ENCODE peak calls at places on chromosomes 4 and X, in seven cellular contexts. T is sigmoid colon, X is tibial nerve, Z is ovary, C is SK-N-SH, K is K562, O is A549. F is an unnamed sample.

GRCh38 chr4:72842323-72842722 is 227.2 kb downstream of the COX18 start:
- DNase-seq in T (no peak), X (no peak), Z (no peak), C (no peak), K (no peak), O (no peak), F (no peak)

GRCh38 chr4:119728185-119728584 is 99.6 kb upstream of the PDE5A start:
- DNase-seq in T (no peak), X (no peak), Z (no peak), C (no peak), K (no peak), O (no peak), F (no peak)

GRCh38 chrX:24100713-24101112 is 46.0 kb downstream of the EIF2S3 start:
- DNase-seq in T (no peak), X (no peak), Z (no peak), C (no peak), K (peak; percentile 30), O (no peak), F (no peak)

GRCh38 chr4:111780965-111781364 is 364.3 kb upstream of the FAM241A start:
- DNase-seq in T (no peak), X (no peak), Z (no peak), C (no peak), K (no peak), O (no peak), F (no peak)

GRCh38 chr4:56082809-56083208 is 134.1 kb downstream of the CEP135 start:
- DNase-seq in T (no peak), X (no peak), Z (no peak), C (no peak), K (no peak), O (no peak), F (no peak)

GRCh38 chr4:158020734-158021346 is 152.0 kb downstream of the GASK1B start:
- DNase-seq in T (no peak), X (no peak), Z (no peak), C (no peak), K (no peak), O (peak; percentile 51), F (no peak)

GRCh38 chr4:16505726-16506125 is 279.5 kb upstream of the TAPT1 start:
- DNase-seq in T (no peak), X (no peak), Z (no peak), C (peak; percentile 9), K (peak; percentile 2), O (no peak), F (no peak)

GRCh38 chr4:165345663-165346417 is 18.4 kb downstream of the MSMO1 start:
- DNase-seq in T (no peak), X (no peak), Z (no peak), C (no peak), K (no peak), O (no peak), F (no peak)

GRCh38 chr4:158673633-158674032 is 1.5 kb downstream of the ETFDH start:
- DNase-seq in T (no peak), X (no peak), Z (no peak), C (no peak), K (no peak), O (no peak), F (no peak)

GRCh38 chrX:43333543-43333942 is 322.6 kb upstream of the MAOA start:
- DNase-seq in T (no peak), X (no peak), Z (no peak), C (no peak), K (no peak), O (no peak), F (no peak)

GRCh38 chr4:102493794-102494193 is 7.4 kb upstream of the NFKB1 start:
- DNase-seq in T (no peak), X (no peak), Z (no peak), C (no peak), K (no peak), O (no peak), F (peak; percentile 40)

GRCh38 chrX:49879656-49880277 is 483 bp downstream of the USP27X start:
- DNase-seq in T (no peak), X (no peak), Z (no peak), C (peak; percentile 63), K (no peak), O (no peak), F (no peak)

GRCh38 chr4:18366762-18367358 is 345.3 kb upstream of the LCORL start:
- DNase-seq in T (no peak), X (no peak), Z (no peak), C (peak; percentile 5), K (peak; percentile 4), O (peak; percentile 18), F (no peak)

GRCh38 chrX:118652717-118653116 is 74.7 kb upstream of the IL13RA1 start:
- DNase-seq in T (no peak), X (no peak), Z (no peak), C (no peak), K (no peak), O (no peak), F (peak; percentile 46)

GRCh38 chrX:39677987-39678840 is 419.5 kb downstream of the BCOR start:
- DNase-seq in T (no peak), X (peak; percentile 13), Z (no peak), C (no peak), K (no peak), O (no peak), F (no peak)

GRCh38 chr4:180156684-180157083 is 2086.5 kb upstream of the TENM3 start:
- DNase-seq in T (no peak), X (no peak), Z (no peak), C (no peak), K (no peak), O (no peak), F (no peak)

GRCh38 chr4:180164799-180165198 is 2078.4 kb upstream of the TENM3 start:
- DNase-seq in T (no peak), X (no peak), Z (no peak), C (no peak), K (no peak), O (peak; percentile 12), F (no peak)

GRCh38 chr4:180160195-180160985 is 2082.8 kb upstream of the TENM3 start:
- DNase-seq in T (no peak), X (no peak), Z (no peak), C (no peak), K (no peak), O (no peak), F (no peak)
- TF ChIP-seq EP300 in T (no peak), X (no peak), Z (no peak), C (no peak), K (no peak), O (no peak), F (no peak)

DNA sequence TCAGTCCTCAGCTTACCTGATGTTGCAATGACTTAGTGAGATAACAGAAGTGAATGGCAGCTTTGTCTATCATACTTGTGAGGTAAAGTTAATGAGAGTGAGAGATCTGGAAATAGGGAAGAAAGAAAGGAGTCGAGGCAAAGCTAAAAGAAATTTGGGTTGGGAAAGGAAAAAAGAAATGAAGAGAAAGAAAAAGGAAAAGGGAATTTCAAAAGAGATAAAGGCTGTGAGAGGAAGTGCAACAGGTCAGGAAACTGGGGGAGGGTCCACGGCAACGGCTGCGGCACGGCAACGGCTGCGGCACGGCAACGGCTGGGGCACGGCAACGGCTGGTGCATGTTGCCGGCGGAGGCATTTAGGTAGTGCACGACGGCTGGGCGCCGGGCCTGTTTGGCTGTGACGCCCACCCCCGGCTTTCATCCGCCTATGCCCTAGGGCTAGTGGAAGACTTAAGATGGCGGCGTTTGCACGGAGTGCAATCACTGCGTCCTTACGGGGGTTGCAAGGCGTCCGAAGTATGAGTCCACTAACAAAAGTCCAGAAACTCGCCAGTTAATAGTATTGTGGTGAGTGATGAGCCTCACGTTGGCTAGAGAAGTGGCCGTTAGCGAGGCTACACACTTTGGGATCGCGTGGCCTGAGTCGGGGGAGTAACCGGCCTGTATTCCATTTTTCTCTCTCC is 359.9 kb upstream of the ZCCHC13 start:
- DNase-seq in T (peak; percentile 95), X (peak; percentile 48), Z (peak; percentile 85), C (peak; percentile 92), K (peak; percentile 92), O (peak; percentile 95), F (peak; percentile 93)
- TF ChIP-seq EP300 in T (no peak), X (peak; percentile 57), Z (no peak), C (peak; percentile 12), K (peak; percentile 67), O (no peak), F (no peak)

DNA sequence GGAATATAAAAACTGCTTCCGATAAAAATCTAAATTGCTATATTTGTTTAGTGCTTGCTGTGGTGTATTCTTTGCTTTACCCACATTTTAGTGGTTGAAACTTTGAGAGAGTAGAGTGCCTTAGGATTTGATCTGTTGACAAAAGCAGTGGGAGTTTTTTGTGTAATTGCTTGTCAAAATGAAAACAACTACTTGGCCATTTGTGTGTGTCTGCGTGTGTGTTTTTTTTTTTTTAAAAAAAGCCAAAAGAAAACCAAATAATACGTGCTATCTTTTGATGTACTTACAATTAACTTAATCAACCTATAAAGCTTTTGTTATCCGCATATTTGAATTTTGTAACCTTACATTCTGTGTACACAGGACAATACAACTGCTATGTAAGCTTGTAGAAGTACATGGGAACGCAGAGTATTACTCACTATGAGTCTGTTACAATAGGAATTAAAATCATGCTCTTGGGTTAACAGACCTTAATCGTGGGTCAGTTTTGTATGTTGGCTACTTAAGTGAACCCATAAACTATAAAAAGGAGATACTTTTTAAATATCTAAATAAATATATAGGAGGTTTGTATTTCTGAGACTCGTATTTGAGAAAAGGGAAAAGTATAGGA is 353.5 kb downstream of the ARHGAP24 start:
- DNase-seq in T (no peak), X (no peak), Z (no peak), C (no peak), K (no peak), O (no peak), F (no peak)
- TF ChIP-seq EP300 in T (no peak), X (no peak), Z (no peak), C (no peak), K (no peak), O (no peak), F (no peak)

GRCh38 chr4:156942991-156943390 is 28.6 kb downstream of the PDGFC start:
- DNase-seq in T (no peak), X (no peak), Z (no peak), C (no peak), K (no peak), O (no peak), F (no peak)

GRCh38 chr4:156939151-156939550 is 32.4 kb downstream of the PDGFC start:
- DNase-seq in T (no peak), X (no peak), Z (no peak), C (no peak), K (no peak), O (no peak), F (no peak)

GRCh38 chr4:156945532-156945931 is 26.1 kb downstream of the PDGFC start:
- DNase-seq in T (no peak), X (no peak), Z (no peak), C (no peak), K (no peak), O (no peak), F (no peak)

GRCh38 chr4:156939801-156940200 is 31.8 kb downstream of the PDGFC start:
- DNase-seq in T (no peak), X (no peak), Z (no peak), C (no peak), K (no peak), O (no peak), F (no peak)

GRCh38 chr4:156941940-156942548 is 29.6 kb downstream of the PDGFC start:
- DNase-seq in T (peak; percentile 84), X (no peak), Z (peak; percentile 30), C (no peak), K (no peak), O (peak; percentile 78), F (peak; percentile 79)
- TF ChIP-seq EP300 in T (no peak), X (no peak), Z (no peak), C (no peak), K (no peak), O (no peak), F (no peak)

GRCh38 chr4:186857793-186858192 is 134.1 kb upstream of the FAT1 start:
- DNase-seq in T (no peak), X (no peak), Z (no peak), C (no peak), K (no peak), O (no peak), F (no peak)
- TF ChIP-seq EP300 in T (no peak), X (no peak), Z (no peak), C (no peak), K (no peak), O (no peak), F (no peak)

GRCh38 chr4:98318521-98318920 is 57.3 kb downstream of the RAP1GDS1 start:
- DNase-seq in T (no peak), X (no peak), Z (no peak), C (no peak), K (no peak), O (no peak), F (no peak)
- TF ChIP-seq EP300 in T (no peak), X (no peak), Z (no peak), C (no peak), K (no peak), O (no peak), F (no peak)